ENCODE peak calls at places on chromosome 11, in six cellular contexts. I is COLO829, O is NCI-H1105, Z is iris pigment epithelial cell, U is GM12865, Q is cardiac muscle cell. X is an unnamed sample.

GRCh38 chr11:19934828-19935259 is 222.2 kb downstream of the NAV2 start:
- DNase-seq in O (no peak), U (no peak), Z (peak; percentile 77), Q (no peak), I (no peak), X (no peak)

GRCh38 chr11:131681875-131682274 is 311.5 kb downstream of the NTM start:
- DNase-seq in Q (no peak), O (no peak), I (no peak), Z (no peak), U (no peak), X (no peak)

GRCh38 chr11:126360049-126360446 is 4.6 kb downstream of the ST3GAL4 start:
- DNase-seq in I (no peak), O (peak; percentile 40), Q (no peak), Z (no peak), U (no peak), X (no peak)

GRCh38 chr11:69435161-69435990 is 46.1 kb upstream of the LINC01488 start:
- DNase-seq in Q (no peak), I (no peak), U (no peak), Z (no peak), O (no peak), X (no peak)

GRCh38 chr11:46272816-46273427 is 4.5 kb upstream of the CREB3L1 start:
- DNase-seq in O (no peak), U (no peak), Q (peak; percentile 79), I (no peak), Z (peak; percentile 82), X (no peak)

GRCh38 chr11:10022764-10023163 is 271.3 kb downstream of the SBF2 start:
- DNase-seq in I (no peak), Z (peak; percentile 57), O (no peak), U (no peak), Q (no peak), X (no peak)

GRCh38 chr11:76910620-76911414 is 50.1 kb downstream of the ACER3 start:
- DNase-seq in Z (peak; percentile 37), Q (peak; percentile 48), I (no peak), U (no peak), O (no peak), X (no peak)

GRCh38 chr11:117042689-117043088 is 55.5 kb downstream of the SIK3 start:
- DNase-seq in Q (no peak), U (no peak), O (no peak), I (no peak), Z (no peak), X (no peak)

GRCh38 chr11:122746050-122746478 is 90.5 kb downstream of the UBASH3B start:
- DNase-seq in I (no peak), U (peak; percentile 89), Q (no peak), O (no peak), Z (no peak), X (no peak)

GRCh38 chr11:66219846-66220565 is 48.4 kb upstream of the RAB1B start:
- DNase-seq in I (no peak), Z (no peak), U (no peak), O (no peak), Q (no peak), X (no peak)

GRCh38 chr11:111185259-111185658 is 60.3 kb upstream of the POU2AF2 start:
- DNase-seq in Q (no peak), Z (peak; percentile 52), O (no peak), U (no peak), I (no peak), X (peak; percentile 46)

GRCh38 chr11:43367382-43368178 is 8.9 kb downstream of the TTC17 start:
- DNase-seq in Z (peak; percentile 23), Q (peak; percentile 10), U (peak; percentile 45), I (no peak), O (no peak), X (no peak)

GRCh38 chr11:8759634-8760033 is 77.0 kb downstream of the RPL27A start:
- DNase-seq in Z (no peak), O (no peak), U (no peak), I (no peak), Q (no peak), X (no peak)

GRCh38 chr11:116446048-116446399 is 326.8 kb downstream of the BUD13 start:
- DNase-seq in U (no peak), Z (no peak), Q (no peak), I (no peak), O (no peak), X (no peak)

GRCh38 chr11:34250732-34251639 is 106.8 kb downstream of the ABTB2 start:
- DNase-seq in I (no peak), U (peak; percentile 56), O (no peak), Q (no peak), Z (peak; percentile 25), X (no peak)

GRCh38 chr11:47185305-47186075 is 744 bp downstream of the PACSIN3 start:
- DNase-seq in Z (peak; percentile 32), Q (peak; percentile 43), I (no peak), O (peak; percentile 31), U (no peak), X (no peak)

GRCh38 chr11:60165946-60166345 is 16.9 kb downstream of the MS4A6A start:
- DNase-seq in Z (no peak), I (no peak), U (no peak), O (no peak), Q (no peak), X (no peak)

GRCh38 chr11:118917488-118918127 is 8.1 kb downstream of the BCL9L start:
- DNase-seq in Z (peak; percentile 94), O (peak; percentile 27), I (no peak), U (no peak), Q (peak; percentile 95), X (no peak)

GRCh38 chr11:32053151-32053550 is 37.7 kb upstream of the RCN1 start:
- DNase-seq in U (no peak), I (no peak), Q (peak; percentile 17), O (no peak), Z (no peak), X (no peak)

GRCh38 chr11:111069076-111069475 is 176.4 kb upstream of the POU2AF2 start:
- DNase-seq in Z (peak; percentile 89), Q (peak; percentile 62), I (no peak), U (no peak), O (no peak), X (no peak)

GRCh38 chr11:17496406-17496805 is 19.8 kb upstream of the ABCC8 start:
- DNase-seq in Q (peak; percentile 75), U (no peak), I (no peak), O (no peak), Z (no peak), X (no peak)

GRCh38 chr11:85472953-85473352 is 154.2 kb downstream of the DLG2 start:
- DNase-seq in O (no peak), I (no peak), U (no peak), Q (no peak), Z (no peak), X (no peak)

GRCh38 chr11:27216268-27217149 is 146.5 kb downstream of the CCDC34 start:
- DNase-seq in Q (peak; percentile 85), U (no peak), O (peak; percentile 39), I (no peak), Z (peak; percentile 41), X (no peak)

GRCh38 chr11:62245271-62245753 is 3.3 kb downstream of the SCGB1D2 start:
- DNase-seq in Z (peak; percentile 53), O (no peak), U (peak; percentile 33), Q (peak; percentile 54), I (no peak), X (no peak)

GRCh38 chr11:131468565-131468964 is 98.2 kb downstream of the NTM start:
- DNase-seq in Q (peak; percentile 18), I (no peak), O (no peak), U (no peak), Z (no peak), X (no peak)

GRCh38 chr11:133966924-133967598 is 10.3 kb upstream of the IGSF9B start:
- DNase-seq in Z (no peak), I (no peak), O (no peak), U (no peak), Q (peak; percentile 14), X (no peak)

GRCh38 chr11:66967670-66968425 is 7.3 kb upstream of the C11orf86 start:
- DNase-seq in U (no peak), Z (peak; percentile 89), I (no peak), O (no peak), Q (peak; percentile 85), X (no peak)

GRCh38 chr11:117187007-117187406 is 8.5 kb downstream of the SIDT2 start:
- DNase-seq in Z (no peak), I (peak; percentile 75), U (no peak), Q (no peak), O (no peak), X (no peak)

GRCh38 chr11:113549611-113550061 is 74.4 kb upstream of the DRD2 start:
- DNase-seq in I (no peak), Q (no peak), O (no peak), U (no peak), Z (no peak), X (no peak)

GRCh38 chr11:5138256-5138655 is at the start of gene OR52A5:
- DNase-seq in Q (no peak), I (no peak), O (no peak), Z (no peak), U (no peak), X (no peak)

GRCh38 chr11:56783448-56784041 is 35.0 kb upstream of the OR9G4 start:
- DNase-seq in I (peak; percentile 53), U (peak; percentile 69), Q (peak; percentile 72), Z (peak; percentile 60), O (peak; percentile 48), X (no peak)

GRCh38 chr11:75949023-75949672 is 134.1 kb downstream of the UVRAG start:
- DNase-seq in U (no peak), Q (no peak), Z (peak; percentile 40), O (no peak), I (no peak), X (peak; percentile 29)

X was measured in BJ.